ENCODE peak calls at places on chromosomes 1 and 21, in four cellular contexts. Q is epithelial cell of esophagus, S is A549, F is left cardiac atrium. T is an unnamed sample.
A peak's percentile ranks its signal among the peaks of the same experiment; 100 is the strongest.

GRCh38 chr1:18385239-18385790 is 95.4 kb upstream of the KLHDC7A start:
- DNase-seq in Q (no peak), S (no peak), F (peak; percentile 48), T (peak; percentile 58)

GRCh38 chr1:39727932-39728317 is 10.8 kb upstream of the PPIE start:
- DNase-seq in Q (no peak), S (no peak), F (no peak), T (no peak)

GRCh38 chr1:220873087-220873486 is 6.2 kb upstream of the HLX start:
- DNase-seq in Q (no peak), S (no peak), F (no peak), T (no peak)

GRCh38 chr21:38804030-38804616 is 1.6 kb upstream of the ETS2 start:
- DNase-seq in Q (no peak), S (no peak), F (no peak), T (no peak)

GRCh38 chr1:111593403-111594127 is 26.0 kb upstream of the RAP1A start:
- DNase-seq in Q (no peak), S (no peak), F (no peak), T (no peak)

GRCh38 chr21:34707876-34708325 is 39.1 kb downstream of the CLIC6 start:
- DNase-seq in Q (no peak), S (no peak), F (no peak), T (no peak)

GRCh38 chr1:4659247-4659646 is 4.8 kb downstream of the AJAP1 start:
- DNase-seq in Q (no peak), S (no peak), F (no peak), T (no peak)

GRCh38 chr1:221439734-221440436 is 302.0 kb downstream of the DUSP10 start:
- DNase-seq in Q (peak; percentile 96), S (peak; percentile 44), F (no peak), T (no peak)

GRCh38 chr1:55204997-55205396 is 10.2 kb downstream of the USP24 start:
- DNase-seq in Q (no peak), S (no peak), F (no peak), T (no peak)

T was measured in right atrium auricular region.